ENCODE peak calls at places on chromosomes 13 and 19, in four cellular contexts. D, R, N and T are unnamed samples.
A peak's percentile ranks its signal among the peaks of the same experiment; 100 is the strongest.

GRCh38 chr19:11450570-11451326 is 15.3 kb downstream of the PRKCSH start:
- DNase-seq in D (no peak), R (no peak), N (no peak), T (no peak)

GRCh38 chr13:99628442-99628841 is 127.2 kb downstream of the TM9SF2 start:
- DNase-seq in D (no peak), R (no peak), N (no peak), T (no peak)

GRCh38 chr19:48999481-49000325 is 6.0 kb downstream of the RUVBL2 start:
- DNase-seq in D (no peak), R (no peak), N (peak; percentile 78), T (peak; percentile 74)

GRCh38 chr13:59492030-59492636 is 671.6 kb downstream of the DIAPH3 start:
- DNase-seq in D (no peak), R (no peak), N (no peak), T (peak; percentile 9)

GRCh38 chr19:623974-624373 is 9.4 kb downstream of the POLRMT start:
- DNase-seq in D (no peak), R (no peak), N (no peak), T (peak; percentile 41)

GRCh38 chr19:47573076-47574026 is at the start of gene ZNF541:
- DNase-seq in D (no peak), R (peak; percentile 61), N (peak; percentile 72), T (peak; percentile 45)

GRCh38 chr19:3184847-3185481 is 766 bp upstream of the NCLN start:
- DNase-seq in D (peak; percentile 36), R (peak; percentile 82), N (peak; percentile 86), T (no peak)

GRCh38 chr19:19105365-19106060 is 32.8 kb downstream of the TMEM161A start:
- DNase-seq in D (no peak), R (peak; percentile 47), N (no peak), T (peak; percentile 31)

GRCh38 chr19:802497-802887 is 5.2 kb downstream of the PTBP1 start:
- DNase-seq in D (no peak), R (no peak), N (peak; percentile 54), T (no peak)

GRCh38 chr19:18239303-18239702 is 13.1 kb upstream of the PDE4C start:
- DNase-seq in D (no peak), R (no peak), N (no peak), T (no peak)

GRCh38 chr13:96779691-96780090 is 214.6 kb downstream of the OXGR1 start:
- DNase-seq in D (no peak), R (no peak), N (no peak), T (no peak)

GRCh38 chr19:37874784-37875183 is 31.6 kb downstream of the WDR87 start:
- DNase-seq in D (no peak), R (no peak), N (no peak), T (no peak)

GRCh38 chr13:94479559-94480095 is at the start of gene DCT:
- DNase-seq in D (no peak), R (no peak), N (no peak), T (no peak)

GRCh38 chr19:11448410-11448809 is 13.0 kb downstream of the PRKCSH start:
- DNase-seq in D (no peak), R (no peak), N (no peak), T (no peak)

GRCh38 chr19:54266133-54266532 is 9.1 kb upstream of the LILRB5 start:
- DNase-seq in D (peak; percentile 69), R (peak; percentile 76), N (no peak), T (peak; percentile 46)

GRCh38 chr19:18859676-18860301 is 28.0 kb downstream of the UPF1 start:
- DNase-seq in D (no peak), R (peak; percentile 70), N (no peak), T (no peak)

GRCh38 chr13:23620211-23620610 is 50.0 kb downstream of the TNFRSF19 start:
- DNase-seq in D (no peak), R (no peak), N (no peak), T (no peak)

GRCh38 chr19:56720281-56720680 is 48.7 kb upstream of the ZNF835 start:
- DNase-seq in D (no peak), R (no peak), N (no peak), T (no peak)

GRCh38 chr19:36115453-36116343 is at the start of gene TBCB:
- DNase-seq in D (no peak), R (peak; percentile 84), N (no peak), T (peak; percentile 30)

GRCh38 chr13:32984857-32985626 is 31.2 kb upstream of the KL start:
- DNase-seq in D (peak; percentile 96), R (no peak), N (no peak), T (no peak)

GRCh38 chr19:42601811-42602443 is 7.2 kb upstream of the CEACAM8 start:
- DNase-seq in D (no peak), R (no peak), N (no peak), T (peak; percentile 17)

GRCh38 chr19:56116606-56117005 is 4.5 kb downstream of the ZNF787 start:
- DNase-seq in D (peak; percentile 11), R (no peak), N (no peak), T (no peak)

GRCh38 chr19:19628499-19629134 is 597 bp upstream of the LPAR2 start:
- DNase-seq in D (peak; percentile 84), R (no peak), N (no peak), T (peak; percentile 13)

GRCh38 chr19:29615891-29616425 is 9.9 kb downstream of the POP4 start:
- DNase-seq in D (no peak), R (no peak), N (no peak), T (no peak)
- TF ChIP-seq CTCF in D (no peak), R (no peak), N (no peak), T (no peak)

GRCh38 chr19:45645068-45645630 is 6.0 kb upstream of the EML2 start:
- DNase-seq in D (no peak), R (peak; percentile 54), N (peak; percentile 57), T (no peak)
- H3K4me3 ChIP-seq in D (peak overlapping the region; percentile 40), R (peak overlapping the region; percentile 29), N (peak overlapping the region; percentile 56), T (peak overlapping the region; percentile 62)

GRCh38 chr13:45700971-45701900 is 884 bp upstream of the CBY2 start:
- DNase-seq in D (no peak), R (no peak), N (no peak), T (no peak)
- TF ChIP-seq CTCF in D (no peak), R (no peak), N (no peak), T (no peak)

DNA sequence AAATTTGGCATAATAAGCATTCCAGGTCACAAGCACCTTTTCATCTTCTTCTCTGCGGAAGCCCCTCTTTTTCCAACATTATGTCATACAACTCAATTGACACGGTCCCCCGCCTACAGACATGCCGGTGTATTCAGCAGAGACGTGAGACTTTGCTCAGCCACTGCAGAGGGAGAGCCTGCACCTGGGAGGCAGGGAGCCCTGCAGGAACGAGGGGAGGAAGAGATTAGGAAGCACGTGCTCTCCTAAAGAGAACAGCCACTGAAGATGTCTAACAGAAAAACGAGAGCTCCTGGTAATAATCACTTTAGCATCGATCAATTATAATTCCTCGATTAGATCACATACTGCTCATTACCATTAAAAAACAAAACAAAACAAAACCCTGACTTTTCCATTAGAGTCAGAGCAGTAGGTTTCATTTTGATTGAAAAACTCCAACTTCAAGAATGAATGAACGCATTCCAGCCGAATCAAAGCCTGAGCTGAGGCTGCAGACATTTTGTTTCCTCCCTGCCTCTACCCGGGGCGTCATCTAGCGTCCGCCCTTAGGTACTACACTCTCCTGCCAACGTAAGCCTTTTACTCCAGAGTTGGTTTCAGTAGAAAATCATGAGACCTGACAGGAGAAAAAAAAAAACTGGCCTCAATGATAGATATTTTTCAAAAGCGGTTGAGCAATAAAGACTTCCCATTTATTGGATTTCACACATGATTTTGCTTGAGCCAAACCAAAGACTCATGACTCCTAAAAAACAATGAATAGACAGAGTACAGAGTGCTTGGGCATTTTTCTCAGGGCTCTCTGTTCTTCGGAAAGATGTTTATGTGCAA is 194.5 kb downstream of the KATNAL1 start:
- DNase-seq in D (peak; percentile 69), R (peak; percentile 86), N (peak; percentile 89), T (peak; percentile 95)
- H3K4me3 ChIP-seq in D (no peak overlapping the region), R (no peak overlapping the region), N (peak overlapping the region; percentile 43), T (peak overlapping the region; percentile 22)

GRCh38 chr13:27336005-27336673 is 65.5 kb downstream of the RASL11A start:
- DNase-seq in D (no peak), R (no peak), N (no peak), T (no peak)

GRCh38 chr13:27338207-27338606 is 67.6 kb downstream of the RASL11A start:
- DNase-seq in D (no peak), R (no peak), N (no peak), T (no peak)

GRCh38 chr13:27338816-27339215 is 68.2 kb downstream of the RASL11A start:
- DNase-seq in D (no peak), R (no peak), N (no peak), T (no peak)

GRCh38 chr13:27341616-27342015 is 71.0 kb downstream of the RASL11A start:
- DNase-seq in D (peak; percentile 59), R (no peak), N (no peak), T (no peak)

GRCh38 chr13:27339299-27339698 is 68.7 kb downstream of the RASL11A start:
- DNase-seq in D (no peak), R (no peak), N (no peak), T (peak; percentile 35)
- TF ChIP-seq CTCF in D (peak; percentile 70), R (peak; percentile 41), N (peak; percentile 22), T (peak; percentile 66)

GRCh38 chr13:75368167-75368566 is 113.8 kb downstream of the TBC1D4 start:
- DNase-seq in D (no peak), R (no peak), N (no peak), T (peak; percentile 80)
- H3K4me3 ChIP-seq in D (no peak overlapping the region), R (no peak overlapping the region), N (peak overlapping the region; percentile 20), T (no peak overlapping the region)

GRCh38 chr13:73228546-73228945 is 169.7 kb downstream of the KLF5 start:
- DNase-seq in D (no peak), R (no peak), N (no peak), T (no peak)
- TF ChIP-seq CTCF in D (peak; percentile 45), R (no peak), N (no peak), T (peak; percentile 22)